ENCODE peak calls at places on chromosomes 13 and 19, in five cellular contexts. H, Q, X, K and O are unnamed samples.

GRCh38 chr19:8430650-8431049 is 14.1 kb upstream of the HNRNPM start:
- DNase-seq in H (no peak), Q (no peak), X (no peak), K (no peak), O (no peak)

GRCh38 chr19:38367041-38367440 is 7.3 kb upstream of the PSMD8 start:
- DNase-seq in H (no peak), Q (no peak), X (no peak), K (no peak), O (no peak)

GRCh38 chr19:48355555-48355954 is 8.2 kb downstream of the TMEM143 start:
- DNase-seq in H (no peak), Q (no peak), X (no peak), K (no peak), O (no peak)

GRCh38 chr13:81686877-81687276 is 1346.0 kb upstream of the SPRY2 start:
- DNase-seq in H (no peak), Q (no peak), X (no peak), K (no peak), O (no peak)

GRCh38 chr19:18086590-18087138 is at the start of gene IL12RB1:
- DNase-seq in H (no peak), Q (peak; percentile 44), X (no peak), K (no peak), O (no peak)

GRCh38 chr13:46908511-46908910 is 11.7 kb upstream of the HTR2A start:
- DNase-seq in H (peak; percentile 79), Q (no peak), X (no peak), K (no peak), O (no peak)

GRCh38 chr19:54448037-54448773 is 794 bp upstream of the LENG8 start:
- DNase-seq in H (peak; percentile 62), Q (no peak), X (peak; percentile 77), K (no peak), O (no peak)

GRCh38 chr19:45469835-45470146 is 2.0 kb downstream of the FOSB start:
- DNase-seq in H (no peak), Q (no peak), X (no peak), K (no peak), O (no peak)

GRCh38 chr13:97715763-97716162 is 237.7 kb upstream of the IPO5 start:
- DNase-seq in H (peak; percentile 8), Q (no peak), X (no peak), K (no peak), O (no peak)

GRCh38 chr13:23254506-23254905 is 73.7 kb downstream of the SGCG start:
- DNase-seq in H (no peak), Q (no peak), X (no peak), K (no peak), O (no peak)

GRCh38 chr13:35859981-35860380 is 271.2 kb downstream of the DCLK1 start:
- DNase-seq in H (no peak), Q (no peak), X (no peak), K (no peak), O (no peak)

GRCh38 chr13:29594310-29594709 is 1.2 kb downstream of the SLC7A1 start:
- DNase-seq in H (peak; percentile 89), Q (peak; percentile 10), X (peak; percentile 60), K (no peak), O (no peak)